ENCODE peak calls at places on chromosomes 5 and 9, in ten cellular contexts. One of them, this sample, is unnamed.
A peak's percentile ranks its signal among the peaks of the same experiment; 100 is the strongest.

GRCh38 chr9:8802242-8802641 is 1002.7 kb upstream of the DMAC1 start:
- DNase-seq in adrenal gland: no peak
- DNase-seq in esophagus muscularis mucosa: no peak
- DNase-seq in HCT116: no peak
- DNase-seq in breast epithelium: no peak
- DNase-seq in endothelial cell of umbilical vein: no peak
- DNase-seq in heart left ventricle: no peak
- DNase-seq in IMR-90: no peak
- DNase-seq in Peyer's patch: no peak
- DNase-seq in K562: no peak
- DNase-seq in this sample: no peak

GRCh38 chr9:81814794-81815464 is 113.3 kb upstream of the SPATA31D4 start:
- DNase-seq in adrenal gland: no peak
- DNase-seq in esophagus muscularis mucosa: no peak
- DNase-seq in HCT116: no peak
- DNase-seq in breast epithelium: no peak
- DNase-seq in endothelial cell of umbilical vein: peak; percentile 61
- DNase-seq in heart left ventricle: no peak
- DNase-seq in IMR-90: no peak
- DNase-seq in Peyer's patch: no peak
- DNase-seq in K562: no peak
- DNase-seq in this sample: no peak

GRCh38 chr5:168600409-168600808 is 21.2 kb upstream of the PANK3 start:
- DNase-seq in adrenal gland: no peak
- DNase-seq in esophagus muscularis mucosa: no peak
- DNase-seq in HCT116: no peak
- DNase-seq in breast epithelium: peak; percentile 59
- DNase-seq in endothelial cell of umbilical vein: no peak
- DNase-seq in heart left ventricle: no peak
- DNase-seq in IMR-90: no peak
- DNase-seq in Peyer's patch: peak; percentile 60
- DNase-seq in K562: no peak
- DNase-seq in this sample: no peak

GRCh38 chr9:29865764-29866313 is 2292.6 kb upstream of the C9orf72 start:
- DNase-seq in adrenal gland: no peak
- DNase-seq in esophagus muscularis mucosa: no peak
- DNase-seq in HCT116: no peak
- DNase-seq in breast epithelium: no peak
- DNase-seq in endothelial cell of umbilical vein: no peak
- DNase-seq in heart left ventricle: no peak
- DNase-seq in IMR-90: no peak
- DNase-seq in Peyer's patch: no peak
- DNase-seq in K562: no peak
- DNase-seq in this sample: no peak

GRCh38 chr5:14768838-14769365 is 102.7 kb downstream of the ANKH start:
- DNase-seq in adrenal gland: no peak
- DNase-seq in esophagus muscularis mucosa: no peak
- DNase-seq in HCT116: no peak
- DNase-seq in breast epithelium: no peak
- DNase-seq in endothelial cell of umbilical vein: no peak
- DNase-seq in heart left ventricle: no peak
- DNase-seq in IMR-90: no peak
- DNase-seq in Peyer's patch: no peak
- DNase-seq in K562: no peak
- DNase-seq in this sample: no peak

GRCh38 chr9:87112656-87113055 is 165.3 kb upstream of the GAS1 start:
- DNase-seq in adrenal gland: no peak
- DNase-seq in esophagus muscularis mucosa: no peak
- DNase-seq in HCT116: no peak
- DNase-seq in breast epithelium: no peak
- DNase-seq in endothelial cell of umbilical vein: no peak
- DNase-seq in heart left ventricle: no peak
- DNase-seq in IMR-90: peak; percentile 48
- DNase-seq in Peyer's patch: no peak
- DNase-seq in K562: no peak
- DNase-seq in this sample: no peak

GRCh38 chr9:24932785-24933184 is 387.1 kb upstream of the IZUMO3 start:
- DNase-seq in adrenal gland: no peak
- DNase-seq in esophagus muscularis mucosa: no peak
- DNase-seq in HCT116: no peak
- DNase-seq in breast epithelium: no peak
- DNase-seq in endothelial cell of umbilical vein: no peak
- DNase-seq in heart left ventricle: no peak
- DNase-seq in IMR-90: no peak
- DNase-seq in Peyer's patch: no peak
- DNase-seq in K562: no peak
- DNase-seq in this sample: no peak

GRCh38 chr9:34385561-34386230 is 9.0 kb upstream of the MYORG start:
- DNase-seq in adrenal gland: no peak
- DNase-seq in esophagus muscularis mucosa: no peak
- DNase-seq in HCT116: no peak
- DNase-seq in breast epithelium: no peak
- DNase-seq in endothelial cell of umbilical vein: no peak
- DNase-seq in heart left ventricle: no peak
- DNase-seq in IMR-90: no peak
- DNase-seq in Peyer's patch: no peak
- DNase-seq in K562: no peak
- DNase-seq in this sample: no peak

GRCh38 chr5:94691947-94692346 is 73.5 kb downstream of the SLF1 start:
- DNase-seq in adrenal gland: no peak
- DNase-seq in esophagus muscularis mucosa: no peak
- DNase-seq in HCT116: no peak
- DNase-seq in breast epithelium: no peak
- DNase-seq in endothelial cell of umbilical vein: peak; percentile 42
- DNase-seq in heart left ventricle: no peak
- DNase-seq in IMR-90: peak; percentile 66
- DNase-seq in Peyer's patch: no peak
- DNase-seq in K562: no peak
- DNase-seq in this sample: no peak

GRCh38 chr5:168282120-168282519 is 9.3 kb upstream of the WWC1 start:
- DNase-seq in adrenal gland: no peak
- DNase-seq in esophagus muscularis mucosa: no peak
- DNase-seq in HCT116: no peak
- DNase-seq in breast epithelium: no peak
- DNase-seq in endothelial cell of umbilical vein: no peak
- DNase-seq in heart left ventricle: no peak
- DNase-seq in IMR-90: peak; percentile 86
- DNase-seq in Peyer's patch: no peak
- DNase-seq in K562: no peak
- DNase-seq in this sample: no peak

GRCh38 chr9:99114049-99114440 is 9.1 kb downstream of the TGFBR1 start:
- DNase-seq in adrenal gland: no peak
- DNase-seq in esophagus muscularis mucosa: no peak
- DNase-seq in HCT116: no peak
- DNase-seq in breast epithelium: no peak
- DNase-seq in endothelial cell of umbilical vein: no peak
- DNase-seq in heart left ventricle: no peak
- DNase-seq in IMR-90: no peak
- DNase-seq in Peyer's patch: no peak
- DNase-seq in K562: no peak
- DNase-seq in this sample: no peak

GRCh38 chr5:36957953-36958559 is 81.5 kb downstream of the NIPBL start:
- DNase-seq in adrenal gland: no peak
- DNase-seq in esophagus muscularis mucosa: no peak
- DNase-seq in HCT116: no peak
- DNase-seq in breast epithelium: no peak
- DNase-seq in endothelial cell of umbilical vein: no peak
- DNase-seq in heart left ventricle: no peak
- DNase-seq in IMR-90: peak; percentile 21
- DNase-seq in Peyer's patch: no peak
- DNase-seq in K562: no peak
- DNase-seq in this sample: no peak

GRCh38 chr5:20276061-20276958 is 288.3 kb upstream of the CDH18 start:
- DNase-seq in adrenal gland: no peak
- DNase-seq in esophagus muscularis mucosa: no peak
- DNase-seq in HCT116: no peak
- DNase-seq in breast epithelium: no peak
- DNase-seq in endothelial cell of umbilical vein: no peak
- DNase-seq in heart left ventricle: no peak
- DNase-seq in IMR-90: peak; percentile 84
- DNase-seq in Peyer's patch: no peak
- DNase-seq in K562: no peak
- DNase-seq in this sample: no peak

GRCh38 chr9:127166651-127167524 is 44.5 kb upstream of the ANGPTL2 start:
- DNase-seq in adrenal gland: peak; percentile 18
- DNase-seq in esophagus muscularis mucosa: peak; percentile 66
- DNase-seq in HCT116: peak; percentile 47
- DNase-seq in breast epithelium: no peak
- DNase-seq in endothelial cell of umbilical vein: no peak
- DNase-seq in heart left ventricle: no peak
- DNase-seq in IMR-90: peak; percentile 36
- DNase-seq in Peyer's patch: peak; percentile 84
- DNase-seq in K562: peak; percentile 63
- DNase-seq in this sample: peak; percentile 47

GRCh38 chr9:78874056-78874455 is 577.1 kb downstream of the PSAT1 start:
- DNase-seq in adrenal gland: no peak
- DNase-seq in esophagus muscularis mucosa: no peak
- DNase-seq in HCT116: no peak
- DNase-seq in breast epithelium: no peak
- DNase-seq in endothelial cell of umbilical vein: no peak
- DNase-seq in heart left ventricle: no peak
- DNase-seq in IMR-90: no peak
- DNase-seq in Peyer's patch: no peak
- DNase-seq in K562: no peak
- DNase-seq in this sample: no peak

DNA sequence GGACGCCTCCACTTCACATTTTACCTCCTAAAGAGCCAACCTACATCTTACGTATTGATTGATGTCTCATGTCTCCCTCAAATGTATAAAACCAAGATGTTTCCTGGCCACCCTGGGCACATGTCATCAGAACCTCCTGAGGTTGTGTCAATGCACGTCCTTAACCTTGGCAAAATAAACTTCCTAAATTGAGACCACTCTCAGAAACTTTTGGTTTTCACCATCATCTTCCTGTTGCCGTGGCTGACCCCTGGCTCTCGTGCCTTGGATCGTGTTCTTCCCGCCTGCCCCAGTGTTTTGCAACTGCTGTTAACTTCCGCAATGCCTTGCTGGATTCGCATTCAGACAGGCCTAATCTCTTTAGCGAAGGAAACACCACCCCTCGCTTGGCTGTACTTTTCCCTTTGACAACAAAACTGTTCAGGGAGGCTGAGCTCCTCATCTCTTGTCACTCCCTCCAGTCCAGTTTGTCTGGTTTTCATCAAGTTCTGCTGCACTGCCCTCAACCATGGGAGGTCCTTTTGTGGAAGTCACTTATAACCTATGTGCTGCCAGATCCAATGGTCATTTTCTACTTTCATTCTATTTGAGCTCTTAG is 1.2 kb upstream of the DAP start:
- DNase-seq in adrenal gland: peak; percentile 54
- DNase-seq in esophagus muscularis mucosa: no peak
- DNase-seq in HCT116: no peak
- DNase-seq in breast epithelium: no peak
- DNase-seq in endothelial cell of umbilical vein: peak; percentile 61
- DNase-seq in heart left ventricle: peak; percentile 58
- DNase-seq in IMR-90: no peak
- DNase-seq in Peyer's patch: peak; percentile 63
- DNase-seq in K562: no peak
- DNase-seq in this sample: peak; percentile 78
- H3K27ac ChIP-seq in adrenal gland: peak overlapping the region; percentile 97
- H3K27ac ChIP-seq in esophagus muscularis mucosa: peak overlapping the region; percentile 96
- H3K27ac ChIP-seq in HCT116: no peak overlapping the region
- H3K27ac ChIP-seq in breast epithelium: peak overlapping the region; percentile 98
- H3K27ac ChIP-seq in endothelial cell of umbilical vein: peak overlapping the region; percentile 55
- H3K27ac ChIP-seq in heart left ventricle: peak overlapping the region; percentile 95
- H3K27ac ChIP-seq in IMR-90: peak overlapping the region; percentile 99
- H3K27ac ChIP-seq in Peyer's patch: peak overlapping the region; percentile 97
- H3K27ac ChIP-seq in K562: peak overlapping the region; percentile 95
- H3K27ac ChIP-seq in this sample: peak overlapping the region; percentile 90

DNA sequence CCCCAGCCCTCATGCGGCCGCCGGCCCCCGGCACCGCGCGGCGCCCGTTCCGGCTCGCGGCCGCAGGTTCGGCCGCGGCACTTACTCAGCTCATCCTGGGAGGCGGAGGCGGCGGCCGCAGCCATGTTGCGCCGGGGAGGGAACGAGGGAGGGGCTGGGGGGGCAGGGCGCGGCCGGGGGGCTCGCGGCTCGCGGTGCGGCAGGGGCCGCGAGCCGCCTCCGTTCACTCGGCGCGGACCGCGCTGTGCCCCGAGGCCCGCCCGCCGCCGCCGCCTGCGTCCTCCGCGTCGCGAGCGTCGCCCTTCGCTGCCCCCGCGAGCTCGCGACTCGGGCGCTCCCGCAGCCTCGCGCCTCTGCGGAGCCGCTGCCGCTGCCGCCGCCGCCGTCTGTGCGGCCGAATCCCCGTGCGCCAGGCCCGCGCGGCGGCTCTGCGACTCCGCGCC is 743 bp downstream of the ECPAS start:
- DNase-seq in adrenal gland: peak; percentile 45
- DNase-seq in esophagus muscularis mucosa: no peak
- DNase-seq in HCT116: no peak
- DNase-seq in breast epithelium: no peak
- DNase-seq in endothelial cell of umbilical vein: no peak
- DNase-seq in heart left ventricle: no peak
- DNase-seq in IMR-90: no peak
- DNase-seq in Peyer's patch: no peak
- DNase-seq in K562: peak; percentile 79
- DNase-seq in this sample: no peak
- TF ChIP-seq POLR2A in adrenal gland: no peak
- TF ChIP-seq POLR2A in esophagus muscularis mucosa: no peak
- TF ChIP-seq POLR2A in HCT116: peak; percentile 13
- TF ChIP-seq POLR2A in breast epithelium: no peak
- TF ChIP-seq POLR2A in endothelial cell of umbilical vein: no peak
- TF ChIP-seq POLR2A in heart left ventricle: no peak
- TF ChIP-seq POLR2A in IMR-90: peak; percentile 44
- TF ChIP-seq POLR2A in Peyer's patch: no peak
- TF ChIP-seq POLR2A in K562: no peak
- TF ChIP-seq POLR2A in this sample: no peak

GRCh38 chr9:694499-695154 is 146.9 kb upstream of the DMRT1 start:
- DNase-seq in adrenal gland: no peak
- DNase-seq in esophagus muscularis mucosa: no peak
- DNase-seq in HCT116: no peak
- DNase-seq in breast epithelium: no peak
- DNase-seq in endothelial cell of umbilical vein: peak; percentile 97
- DNase-seq in heart left ventricle: peak; percentile 79
- DNase-seq in IMR-90: peak; percentile 93
- DNase-seq in Peyer's patch: no peak
- DNase-seq in K562: no peak
- DNase-seq in this sample: no peak
- H3K4me1 ChIP-seq in adrenal gland: peaks cover 13% of the 10 kb centered on the region
- H3K4me1 ChIP-seq in esophagus muscularis mucosa: peaks cover 80% of the 10 kb centered on the region
- H3K4me1 ChIP-seq in HCT116: peaks cover 4% of the 10 kb centered on the region
- H3K4me1 ChIP-seq in breast epithelium: peaks cover 17% of the 10 kb centered on the region
- H3K4me1 ChIP-seq in endothelial cell of umbilical vein: peaks cover 69% of the 10 kb centered on the region
- H3K4me1 ChIP-seq in heart left ventricle: peaks cover 62% of the 10 kb centered on the region
- H3K4me1 ChIP-seq in IMR-90: peaks cover 41% of the 10 kb centered on the region
- H3K4me1 ChIP-seq in Peyer's patch: no peaks in the 10 kb centered on the region
- H3K4me1 ChIP-seq in K562: no peaks in the 10 kb centered on the region
- H3K4me1 ChIP-seq in this sample: peaks cover 75% of the 10 kb centered on the region

DNA sequence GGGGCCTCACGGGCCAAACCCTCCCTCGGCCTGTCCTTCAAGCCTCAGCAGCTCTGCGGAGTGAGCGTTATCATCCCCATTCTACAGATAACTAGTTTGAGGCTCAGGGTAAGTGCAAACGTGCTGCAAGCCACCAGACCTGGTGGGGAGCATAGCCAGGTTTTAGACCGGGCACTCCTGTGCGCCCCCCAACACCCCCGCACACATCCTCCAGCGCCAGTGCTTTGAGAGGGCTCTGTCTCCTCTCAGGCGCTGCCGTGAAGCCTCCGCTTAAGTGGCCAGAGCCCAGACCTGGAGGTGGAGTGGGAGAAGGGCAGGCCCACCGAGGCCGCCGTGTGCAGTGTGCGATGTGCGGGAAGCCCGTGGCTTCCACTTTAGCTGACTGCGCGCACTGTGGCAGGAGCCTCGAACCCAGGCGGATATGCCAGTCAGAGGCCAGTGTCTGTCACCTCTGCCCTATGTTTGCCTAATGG is 1.6 kb upstream of the MGAT1 start:
- DNase-seq in adrenal gland: peak; percentile 28
- DNase-seq in esophagus muscularis mucosa: no peak
- DNase-seq in HCT116: no peak
- DNase-seq in breast epithelium: no peak
- DNase-seq in endothelial cell of umbilical vein: no peak
- DNase-seq in heart left ventricle: no peak
- DNase-seq in IMR-90: no peak
- DNase-seq in Peyer's patch: peak; percentile 47
- DNase-seq in K562: no peak
- DNase-seq in this sample: peak; percentile 59
- H3K27ac ChIP-seq in adrenal gland: peak overlapping the region; percentile 5
- H3K27ac ChIP-seq in esophagus muscularis mucosa: peak overlapping the region; percentile 100
- H3K27ac ChIP-seq in HCT116: no peak overlapping the region
- H3K27ac ChIP-seq in breast epithelium: peak overlapping the region; percentile 99
- H3K27ac ChIP-seq in endothelial cell of umbilical vein: no peak overlapping the region
- H3K27ac ChIP-seq in heart left ventricle: peak overlapping the region; percentile 98
- H3K27ac ChIP-seq in IMR-90: no peak overlapping the region
- H3K27ac ChIP-seq in Peyer's patch: peak overlapping the region; percentile 97
- H3K27ac ChIP-seq in K562: peak overlapping the region; percentile 89
- H3K27ac ChIP-seq in this sample: peak overlapping the region; percentile 97